ENCODE peak calls at places on chromosomes 5 and 9, in seven cellular contexts. B, Y, S, X, F, V and N are unnamed samples. For H3K4me1, the result is how much of the 10 kb centered on the place peaks cover.

GRCh38 chr5:88883566-88884434 is 816 bp upstream of the MEF2C start:
- DNase-seq in B (peak), Y (no peak), S (peak), X (peak), F (peak), V (peak), N (peak)

GRCh38 chr5:93586948-93587918 is 4.2 kb downstream of the NR2F1 start:
- DNase-seq in B (no peak), Y (no peak), S (no peak), X (peak), F (no peak), V (no peak), N (no peak)

GRCh38 chr9:110452227-110452801 is 114.7 kb upstream of the TXNDC8 start:
- DNase-seq in B (no peak), Y (no peak), S (no peak), X (peak), F (no peak), V (peak), N (peak)

GRCh38 chr9:2570615-2571479 is 50.7 kb upstream of the VLDLR start:
- DNase-seq in B (peak), Y (no peak), S (no peak), X (peak), F (peak), V (peak), N (peak)

GRCh38 chr9:99416007-99416406 is 193.9 kb downstream of the SEC61B start:
- DNase-seq in B (no peak), Y (no peak), S (no peak), X (peak), F (no peak), V (no peak), N (no peak)

GRCh38 chr5:63401434-63402046 is 560.7 kb downstream of the HTR1A start:
- DNase-seq in B (peak), Y (peak), S (no peak), X (peak), F (peak), V (peak), N (peak)

GRCh38 chr9:104740596-104740995 is 6.9 kb upstream of the NIPSNAP3A start:
- DNase-seq in B (no peak), Y (no peak), S (no peak), X (peak), F (no peak), V (no peak), N (peak)

GRCh38 chr5:51669095-51669494 is 285.8 kb downstream of the ISL1 start:
- DNase-seq in B (no peak), Y (no peak), S (no peak), X (no peak), F (no peak), V (no peak), N (peak)

GRCh38 chr5:125798311-125798710 is 624.9 kb upstream of the GRAMD2B start:
- DNase-seq in B (no peak), Y (no peak), S (no peak), X (peak), F (no peak), V (peak), N (peak)

GRCh38 chr5:79712741-79713140 is 23.1 kb downstream of the CMYA5 start:
- DNase-seq in B (no peak), Y (no peak), S (no peak), X (no peak), F (no peak), V (no peak), N (no peak)

GRCh38 chr5:55427157-55427556 is 107.6 kb downstream of the PLPP1 start:
- DNase-seq in B (peak), Y (no peak), S (no peak), X (peak), F (no peak), V (no peak), N (peak)

GRCh38 chr5:34059997-34060396 is 17.0 kb upstream of the C1QTNF3 start:
- DNase-seq in B (no peak), Y (no peak), S (no peak), X (peak), F (no peak), V (no peak), N (no peak)

GRCh38 chr9:116288658-116289057 is 135.1 kb downstream of the PAPPA start:
- DNase-seq in B (no peak), Y (no peak), S (no peak), X (peak), F (no peak), V (no peak), N (no peak)

GRCh38 chr9:136732446-136733178 is 10.1 kb downstream of the LCN10 start:
- DNase-seq in B (no peak), Y (no peak), S (no peak), X (no peak), F (no peak), V (no peak), N (no peak)

GRCh38 chr9:19471737-19472648 is 63.2 kb downstream of the ACER2 start:
- DNase-seq in B (peak), Y (peak), S (peak), X (peak), F (peak), V (peak), N (peak)

DNA sequence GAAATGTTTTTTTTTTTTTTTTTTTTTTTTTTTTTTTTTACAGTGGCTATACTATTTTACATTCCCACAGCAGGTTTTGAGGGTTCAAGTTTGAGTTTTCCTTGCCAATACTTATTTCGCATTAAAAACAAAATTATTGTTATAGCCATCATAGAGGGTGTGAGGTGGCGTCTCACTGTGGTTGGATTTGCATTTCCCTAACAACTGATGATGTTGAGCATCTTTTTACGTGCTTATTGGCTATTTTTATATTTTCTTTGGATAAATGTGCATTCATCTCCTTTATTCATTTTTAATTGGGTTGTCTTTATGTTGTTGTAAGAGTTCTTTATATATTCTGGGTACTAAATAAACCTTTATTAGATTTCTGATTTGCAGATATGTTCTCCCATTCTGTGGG is 18.9 kb upstream of the UBLCP1 start:
- DNase-seq in B (no peak), Y (no peak), S (no peak), X (peak), F (no peak), V (no peak), N (no peak)
- H3K4me1 ChIP-seq in B (under half), Y (under half), S (under half), X (under half), F (under half), V (under half), N (under half)

GRCh38 chr5:141637266-141637692 is 482 bp downstream of the RELL2 start:
- DNase-seq in B (no peak), Y (no peak), S (peak), X (no peak), F (no peak), V (no peak), N (no peak)
- H3K4me1 ChIP-seq in B (under half), Y (under half), S (under half), X (under half), F (under half), V (under half), N (under half)

GRCh38 chr9:87733273-87734054 is 7.5 kb downstream of the CTSL start:
- DNase-seq in B (no peak), Y (no peak), S (no peak), X (no peak), F (no peak), V (no peak), N (no peak)

GRCh38 chr9:87732756-87733155 is 6.8 kb downstream of the CTSL start:
- DNase-seq in B (no peak), Y (no peak), S (no peak), X (no peak), F (no peak), V (no peak), N (no peak)

GRCh38 chr9:87732344-87732743 is 6.4 kb downstream of the CTSL start:
- DNase-seq in B (no peak), Y (no peak), S (no peak), X (no peak), F (no peak), V (no peak), N (no peak)
- H3K4me1 ChIP-seq in B (under half), Y (under half), S (under half), X (under half), F (under half), V (under half), N (under half)

DNA sequence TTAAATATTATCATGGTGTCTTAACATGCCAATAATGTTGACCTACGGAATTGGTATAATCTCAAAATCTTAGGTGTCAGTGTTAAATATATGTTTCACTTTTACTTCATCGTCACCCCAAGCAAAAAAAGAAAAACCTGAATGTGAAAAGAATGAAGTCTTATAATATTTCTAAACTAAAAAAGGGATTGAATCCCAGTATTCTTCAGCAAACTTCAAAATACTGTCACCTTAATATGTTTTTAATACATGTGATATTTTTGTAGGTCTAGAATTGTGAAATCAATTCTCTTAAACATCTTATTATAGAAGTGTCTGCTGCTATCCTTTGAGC is 14.1 kb downstream of the UBE2D2 start:
- DNase-seq in B (no peak), Y (no peak), S (no peak), X (no peak), F (no peak), V (no peak), N (no peak)
- H3K4me1 ChIP-seq in B (under half), Y (under half), S (half or more), X (under half), F (half or more), V (under half), N (under half)